ENCODE peak calls at places on chromosomes 2 and 18, in nine cellular contexts. U, F, K, G, J, M, Q, I and T are unnamed samples.

GRCh38 chr2:158921599-158922408 is 46.6 kb upstream of the TANC1 start:
- DNase-seq in Q (no peak), M (no peak), I (no peak), G (no peak), U (no peak), K (no peak), F (no peak), J (no peak), T (no peak)

GRCh38 chr2:199136681-199137080 is 321.1 kb downstream of the SATB2 start:
- DNase-seq in G (no peak), I (no peak), Q (peak; percentile 54), F (no peak), J (no peak), U (no peak), M (peak; percentile 70), K (no peak), T (no peak)

GRCh38 chr2:23404426-23404825 is 19.4 kb downstream of the KLHL29 start:
- DNase-seq in F (no peak), J (no peak), Q (peak; percentile 82), U (peak; percentile 45), K (no peak), I (no peak), M (peak; percentile 82), G (peak; percentile 68), T (no peak)

GRCh38 chr18:35345950-35346349 is 1.7 kb upstream of the ZNF24 start:
- DNase-seq in K (no peak), M (no peak), Q (no peak), I (no peak), U (no peak), F (no peak), J (no peak), G (no peak), T (no peak)

GRCh38 chr2:226836548-226836885 is 663 bp downstream of the RHBDD1 start:
- DNase-seq in M (no peak), Q (no peak), U (no peak), J (no peak), G (no peak), K (no peak), F (no peak), I (no peak), T (no peak)

GRCh38 chr2:199975297-199975895 is 20.0 kb downstream of the MAIP1 start:
- DNase-seq in Q (peak; percentile 79), I (no peak), K (no peak), U (no peak), M (peak; percentile 92), G (no peak), F (no peak), J (no peak), T (no peak)

GRCh38 chr2:218255441-218255840 is 5.4 kb upstream of the GPBAR1 start:
- DNase-seq in I (no peak), K (no peak), U (no peak), J (no peak), F (no peak), Q (peak; percentile 62), G (no peak), M (peak; percentile 46), T (no peak)

GRCh38 chr2:36486546-36487044 is 111.4 kb downstream of the FEZ2 start:
- DNase-seq in M (peak; percentile 74), I (no peak), K (no peak), F (no peak), U (no peak), Q (peak; percentile 89), G (no peak), J (no peak), T (no peak)

DNA sequence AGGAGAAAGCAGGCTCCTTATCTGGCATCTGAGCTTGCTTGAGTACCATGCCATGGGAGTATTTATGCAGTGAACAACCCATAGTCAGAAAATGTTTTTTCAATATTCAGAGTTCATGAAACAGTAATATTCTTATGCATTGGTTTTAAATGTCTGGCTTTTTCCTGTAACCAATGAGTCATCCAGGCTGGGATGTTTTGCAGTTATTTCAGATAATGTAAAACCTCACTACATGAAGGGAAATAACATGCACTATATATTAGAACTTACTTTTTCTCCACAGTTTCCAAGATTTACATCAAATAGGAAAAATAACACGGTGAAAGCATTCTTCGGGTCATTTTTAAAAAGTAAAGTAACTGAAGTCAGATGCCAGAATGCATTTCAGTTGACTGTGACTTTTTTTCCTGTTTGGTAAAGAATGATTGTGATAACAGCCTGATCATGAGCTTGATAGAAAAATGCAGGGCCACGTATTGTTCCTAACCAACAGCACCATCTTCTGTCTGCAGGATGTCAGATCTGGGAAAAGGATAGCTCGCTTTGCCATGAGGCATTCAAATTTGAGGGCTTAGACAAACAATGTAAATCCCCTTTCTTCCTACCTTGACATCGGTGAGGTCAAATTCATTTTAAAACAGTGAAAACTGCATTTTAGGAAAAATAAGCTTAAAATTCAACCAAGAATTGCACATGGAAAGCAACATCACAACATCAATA is 152.8 kb downstream of the DSC3 start:
- DNase-seq in K (no peak), G (no peak), I (no peak), Q (no peak), F (no peak), M (peak; percentile 0), U (no peak), J (no peak), T (no peak)
- TF ChIP-seq CTCF in K (peak; percentile 62), G (no peak), I (peak; percentile 40), Q (no peak), F (peak; percentile 85), M (no peak), U (no peak), J (peak; percentile 70), T (peak; percentile 55)

GRCh38 chr2:47265158-47265557 is 110.0 kb upstream of the STPG4 start:
- DNase-seq in F (no peak), U (no peak), I (no peak), M (no peak), Q (no peak), G (no peak), K (no peak), J (no peak), T (no peak)

GRCh38 chr2:47262657-47263056 is 107.5 kb upstream of the STPG4 start:
- DNase-seq in G (no peak), I (no peak), M (no peak), J (no peak), Q (no peak), U (no peak), F (no peak), K (no peak), T (no peak)

GRCh38 chr2:47264686-47265085 is 109.6 kb upstream of the STPG4 start:
- DNase-seq in J (no peak), U (no peak), G (no peak), F (no peak), I (no peak), Q (no peak), M (no peak), K (no peak), T (no peak)

GRCh38 chr2:47265751-47266231 is 110.7 kb upstream of the STPG4 start:
- DNase-seq in U (no peak), Q (no peak), F (no peak), I (no peak), J (no peak), M (no peak), G (no peak), K (no peak), T (no peak)

DNA sequence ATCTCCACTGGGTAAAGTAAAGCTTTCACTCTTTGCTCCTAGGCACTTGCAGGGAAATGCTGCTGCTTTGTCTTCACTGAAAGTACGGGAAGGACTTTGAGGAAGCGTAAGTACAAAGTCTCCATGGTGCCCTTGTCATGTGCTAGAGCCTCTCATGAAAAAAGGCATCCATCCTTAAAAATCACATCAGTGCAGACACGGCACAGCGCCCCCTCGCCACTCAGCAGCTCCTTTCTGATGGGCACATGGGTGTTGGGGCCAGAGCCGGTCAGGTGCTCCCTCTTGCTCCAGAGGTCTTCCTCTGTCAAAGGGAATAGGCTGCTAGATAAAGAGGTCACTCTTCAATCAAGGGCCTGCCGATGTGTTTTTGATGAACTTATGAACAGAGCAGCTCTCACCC is 109.1 kb upstream of the STPG4 start:
- DNase-seq in F (no peak), M (no peak), K (no peak), J (no peak), I (no peak), G (no peak), U (no peak), Q (no peak), T (no peak)
- TF ChIP-seq CTCF in F (no peak), M (no peak), K (no peak), J (no peak), I (no peak), G (no peak), U (no peak), Q (no peak), T (no peak)

GRCh38 chr2:127701193-127701650 is at the start of gene SFT2D3:
- DNase-seq in I (peak; percentile 97), U (peak; percentile 93), F (peak; percentile 92), M (peak; percentile 90), Q (peak; percentile 90), J (peak; percentile 80), G (peak; percentile 98), K (peak; percentile 96), T (peak; percentile 96)

GRCh38 chr2:127703282-127703681 is 2.0 kb downstream of the SFT2D3 start:
- DNase-seq in M (no peak), F (no peak), J (no peak), I (no peak), K (no peak), Q (no peak), U (no peak), G (no peak), T (no peak)

GRCh38 chr2:127700527-127701192 is 637 bp upstream of the SFT2D3 start:
- DNase-seq in F (no peak), J (no peak), U (peak; percentile 71), G (peak; percentile 92), K (no peak), Q (no peak), I (peak; percentile 92), M (no peak), T (no peak)

GRCh38 chr2:127702395-127703009 is 1.2 kb downstream of the SFT2D3 start:
- DNase-seq in G (no peak), F (no peak), Q (no peak), M (no peak), U (no peak), K (no peak), J (no peak), I (no peak), T (no peak)

DNA sequence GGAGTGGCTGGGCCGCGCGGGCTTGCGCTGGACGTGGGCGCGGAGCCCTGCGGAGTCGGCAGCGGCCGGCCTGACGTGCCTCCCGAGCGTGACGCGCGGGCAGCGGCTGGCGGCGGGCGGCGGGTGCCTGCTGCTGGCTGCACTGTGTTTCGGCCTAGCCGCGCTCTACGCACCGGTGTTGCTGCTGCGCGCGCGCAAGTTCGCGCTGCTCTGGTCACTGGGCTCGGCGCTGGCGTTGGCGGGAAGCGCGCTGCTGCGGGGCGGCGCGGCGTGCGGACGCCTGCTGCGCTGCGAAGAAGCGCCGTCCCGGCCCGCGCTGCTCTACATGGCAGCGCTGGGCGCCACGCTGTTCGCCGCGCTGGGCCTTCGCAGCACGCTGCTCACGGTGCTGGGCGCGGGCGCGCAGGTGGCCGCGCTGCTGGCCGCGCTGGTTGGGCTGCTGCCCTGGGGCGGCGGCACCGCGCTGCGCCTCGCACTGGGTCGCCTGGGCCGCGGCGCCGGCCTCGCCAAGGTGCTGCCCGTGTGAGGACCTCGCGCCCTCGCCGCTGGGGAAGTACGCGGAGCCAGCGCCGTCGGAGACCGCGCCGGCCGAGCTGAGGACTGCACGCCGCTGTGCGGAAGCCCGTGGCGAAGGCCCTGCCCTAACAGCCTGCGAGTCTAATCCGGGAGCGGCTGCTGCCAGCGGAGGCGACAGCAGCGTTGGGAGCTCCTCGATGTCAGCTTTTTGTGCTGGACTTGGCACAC is 526 bp downstream of the SFT2D3 start:
- DNase-seq in M (peak; percentile 67), I (peak; percentile 92), G (peak; percentile 94), U (peak; percentile 80), Q (peak; percentile 72), K (peak; percentile 90), J (peak; percentile 66), F (no peak), T (no peak)
- TF ChIP-seq CTCF in M (peak; percentile 24), I (peak; percentile 31), G (no peak), U (no peak), Q (peak; percentile 13), K (peak; percentile 15), J (peak; percentile 41), F (no peak), T (peak; percentile 52)

DNA sequence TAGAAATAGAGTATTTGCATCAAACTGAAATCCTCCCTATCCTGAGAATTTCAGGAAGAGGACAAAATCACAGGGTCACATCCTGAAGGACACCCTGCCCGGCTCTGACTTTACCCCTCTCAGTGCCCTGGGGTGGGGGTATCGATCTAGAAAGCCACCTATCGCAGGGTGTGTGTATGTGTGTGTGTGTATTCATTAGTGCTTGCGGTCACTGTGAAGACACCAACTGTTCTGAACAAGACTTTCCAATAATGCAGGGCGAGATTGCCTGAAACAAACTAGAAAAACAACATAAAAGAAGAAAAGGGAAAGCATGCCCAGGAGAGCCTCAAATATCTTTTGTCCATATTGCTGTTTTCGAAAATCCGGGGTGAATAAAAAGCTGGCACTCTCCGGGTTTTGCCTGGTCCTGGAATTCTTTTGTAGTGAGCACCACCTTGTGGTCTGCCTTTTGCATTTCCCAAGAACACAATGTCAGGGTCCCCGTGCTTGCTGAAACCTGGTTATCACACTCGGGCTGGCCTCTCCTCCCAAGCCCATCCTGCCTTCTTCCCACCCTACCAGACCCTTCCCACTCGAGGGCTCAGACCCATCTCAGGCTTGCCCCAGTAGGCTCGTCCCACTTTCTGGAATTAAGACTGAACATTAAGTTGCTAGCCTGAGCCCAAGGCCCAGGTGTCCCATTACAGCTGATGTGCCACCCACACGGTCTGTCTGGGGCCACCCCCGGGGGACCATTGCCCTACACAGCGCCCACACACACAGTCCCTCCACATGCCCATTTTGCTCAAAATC is 25.0 kb upstream of the COPS8 start:
- DNase-seq in U (no peak), I (no peak), M (peak; percentile 82), J (peak; percentile 59), Q (peak; percentile 70), K (no peak), G (no peak), F (peak; percentile 31), T (no peak)
- TF ChIP-seq CTCF in U (peak; percentile 47), I (peak; percentile 67), M (peak; percentile 72), J (peak; percentile 81), Q (peak; percentile 85), K (peak; percentile 87), G (no peak), F (peak; percentile 66), T (peak; percentile 91)